ENCODE peak calls at places on chromosomes 2 and 18, in five cellular contexts. One of them, this sample, is unnamed.

GRCh38 chr18:55486936-55487335 is 101.1 kb downstream of the TCF4 start:
- DNase-seq in ecto neural progenitor cell: no peak
- DNase-seq in Ammon's horn: no peak
- DNase-seq in left lobe of liver: no peak
- DNase-seq in activated CD8-positive, alpha-beta memory T cell treated with anti-CD3 and anti-CD28 coated beads for 24 hours: no peak
- DNase-seq in this sample: no peak

GRCh38 chr2:176637497-176638166 is 368.4 kb downstream of the MTX2 start:
- DNase-seq in ecto neural progenitor cell: peak
- DNase-seq in Ammon's horn: no peak
- DNase-seq in left lobe of liver: peak
- DNase-seq in activated CD8-positive, alpha-beta memory T cell treated with anti-CD3 and anti-CD28 coated beads for 24 hours: peak
- DNase-seq in this sample: no peak

GRCh38 chr2:217978536-217979150 is 24.2 kb downstream of the TNS1 start:
- DNase-seq in ecto neural progenitor cell: peak
- DNase-seq in Ammon's horn: no peak
- DNase-seq in left lobe of liver: no peak
- DNase-seq in activated CD8-positive, alpha-beta memory T cell treated with anti-CD3 and anti-CD28 coated beads for 24 hours: no peak
- DNase-seq in this sample: no peak

GRCh38 chr2:204796581-204796980 is 251.3 kb downstream of the PARD3B start:
- DNase-seq in ecto neural progenitor cell: no peak
- DNase-seq in Ammon's horn: no peak
- DNase-seq in left lobe of liver: no peak
- DNase-seq in activated CD8-positive, alpha-beta memory T cell treated with anti-CD3 and anti-CD28 coated beads for 24 hours: no peak
- DNase-seq in this sample: no peak

GRCh38 chr18:46042571-46043123 is 29.4 kb downstream of the PSTPIP2 start:
- DNase-seq in ecto neural progenitor cell: no peak
- DNase-seq in Ammon's horn: no peak
- DNase-seq in left lobe of liver: no peak
- DNase-seq in activated CD8-positive, alpha-beta memory T cell treated with anti-CD3 and anti-CD28 coated beads for 24 hours: peak
- DNase-seq in this sample: no peak

GRCh38 chr2:65974067-65974723 is 460.7 kb upstream of the MEIS1 start:
- DNase-seq in ecto neural progenitor cell: no peak
- DNase-seq in Ammon's horn: no peak
- DNase-seq in left lobe of liver: no peak
- DNase-seq in activated CD8-positive, alpha-beta memory T cell treated with anti-CD3 and anti-CD28 coated beads for 24 hours: no peak
- DNase-seq in this sample: no peak

GRCh38 chr2:118852605-118853128 is 5.2 kb upstream of the EN1 start:
- DNase-seq in ecto neural progenitor cell: peak
- DNase-seq in Ammon's horn: no peak
- DNase-seq in left lobe of liver: no peak
- DNase-seq in activated CD8-positive, alpha-beta memory T cell treated with anti-CD3 and anti-CD28 coated beads for 24 hours: no peak
- DNase-seq in this sample: no peak

GRCh38 chr2:41698787-41699422 is 348.9 kb upstream of the PKDCC start:
- DNase-seq in ecto neural progenitor cell: peak
- DNase-seq in Ammon's horn: peak
- DNase-seq in left lobe of liver: no peak
- DNase-seq in activated CD8-positive, alpha-beta memory T cell treated with anti-CD3 and anti-CD28 coated beads for 24 hours: peak
- DNase-seq in this sample: no peak

GRCh38 chr18:44580159-44580558 is 100.5 kb upstream of the SETBP1 start:
- DNase-seq in ecto neural progenitor cell: no peak
- DNase-seq in Ammon's horn: no peak
- DNase-seq in left lobe of liver: no peak
- DNase-seq in activated CD8-positive, alpha-beta memory T cell treated with anti-CD3 and anti-CD28 coated beads for 24 hours: no peak
- DNase-seq in this sample: no peak

GRCh38 chr2:82996217-82996616 is 1462.9 kb downstream of the SUCLG1 start:
- DNase-seq in ecto neural progenitor cell: no peak
- DNase-seq in Ammon's horn: no peak
- DNase-seq in left lobe of liver: no peak
- DNase-seq in activated CD8-positive, alpha-beta memory T cell treated with anti-CD3 and anti-CD28 coated beads for 24 hours: no peak
- DNase-seq in this sample: no peak

GRCh38 chr2:52613064-52613463 is 1154.5 kb upstream of the CHAC2 start:
- DNase-seq in ecto neural progenitor cell: no peak
- DNase-seq in Ammon's horn: no peak
- DNase-seq in left lobe of liver: no peak
- DNase-seq in activated CD8-positive, alpha-beta memory T cell treated with anti-CD3 and anti-CD28 coated beads for 24 hours: no peak
- DNase-seq in this sample: no peak

GRCh38 chr2:223026357-223027110 is 25.5 kb upstream of the KCNE4 start:
- DNase-seq in ecto neural progenitor cell: no peak
- DNase-seq in Ammon's horn: no peak
- DNase-seq in left lobe of liver: no peak
- DNase-seq in activated CD8-positive, alpha-beta memory T cell treated with anti-CD3 and anti-CD28 coated beads for 24 hours: no peak
- DNase-seq in this sample: peak

GRCh38 chr2:24972315-24972958 is 682 bp upstream of the DNAJC27 start:
- DNase-seq in ecto neural progenitor cell: peak
- DNase-seq in Ammon's horn: peak
- DNase-seq in left lobe of liver: peak
- DNase-seq in activated CD8-positive, alpha-beta memory T cell treated with anti-CD3 and anti-CD28 coated beads for 24 hours: peak
- DNase-seq in this sample: no peak

GRCh38 chr18:34212511-34212910 is 12.2 kb downstream of the NOL4 start:
- DNase-seq in ecto neural progenitor cell: no peak
- DNase-seq in Ammon's horn: no peak
- DNase-seq in left lobe of liver: no peak
- DNase-seq in activated CD8-positive, alpha-beta memory T cell treated with anti-CD3 and anti-CD28 coated beads for 24 hours: no peak
- DNase-seq in this sample: no peak

GRCh38 chr2:46364797-46365457 is 67.7 kb downstream of the EPAS1 start:
- DNase-seq in ecto neural progenitor cell: no peak
- DNase-seq in Ammon's horn: peak
- DNase-seq in left lobe of liver: no peak
- DNase-seq in activated CD8-positive, alpha-beta memory T cell treated with anti-CD3 and anti-CD28 coated beads for 24 hours: no peak
- DNase-seq in this sample: no peak

GRCh38 chr18:45957100-45957499 is 10.0 kb downstream of the EPG5 start:
- DNase-seq in ecto neural progenitor cell: no peak
- DNase-seq in Ammon's horn: no peak
- DNase-seq in left lobe of liver: no peak
- DNase-seq in activated CD8-positive, alpha-beta memory T cell treated with anti-CD3 and anti-CD28 coated beads for 24 hours: no peak
- DNase-seq in this sample: no peak

GRCh38 chr2:176140520-176141317 is 10.6 kb upstream of the HOXD4 start:
- DNase-seq in ecto neural progenitor cell: peak
- DNase-seq in Ammon's horn: peak
- DNase-seq in left lobe of liver: peak
- DNase-seq in activated CD8-positive, alpha-beta memory T cell treated with anti-CD3 and anti-CD28 coated beads for 24 hours: peak
- DNase-seq in this sample: no peak

GRCh38 chr2:43944915-43945314 is 50.9 kb downstream of the LRPPRC start:
- DNase-seq in ecto neural progenitor cell: no peak
- DNase-seq in Ammon's horn: no peak
- DNase-seq in left lobe of liver: no peak
- DNase-seq in activated CD8-positive, alpha-beta memory T cell treated with anti-CD3 and anti-CD28 coated beads for 24 hours: no peak
- DNase-seq in this sample: no peak

GRCh38 chr2:38546585-38546984 is 56.1 kb downstream of the HNRNPLL start:
- DNase-seq in ecto neural progenitor cell: no peak
- DNase-seq in Ammon's horn: no peak
- DNase-seq in left lobe of liver: no peak
- DNase-seq in activated CD8-positive, alpha-beta memory T cell treated with anti-CD3 and anti-CD28 coated beads for 24 hours: no peak
- DNase-seq in this sample: no peak

GRCh38 chr18:37985126-37985525 is 419.5 kb upstream of the CELF4 start:
- DNase-seq in ecto neural progenitor cell: peak
- DNase-seq in Ammon's horn: no peak
- DNase-seq in left lobe of liver: no peak
- DNase-seq in activated CD8-positive, alpha-beta memory T cell treated with anti-CD3 and anti-CD28 coated beads for 24 hours: no peak
- DNase-seq in this sample: no peak

GRCh38 chr2:46703588-46703987 is 212.0 kb downstream of the MCFD2 start:
- DNase-seq in ecto neural progenitor cell: no peak
- DNase-seq in Ammon's horn: no peak
- DNase-seq in left lobe of liver: no peak
- DNase-seq in activated CD8-positive, alpha-beta memory T cell treated with anti-CD3 and anti-CD28 coated beads for 24 hours: no peak
- DNase-seq in this sample: no peak

GRCh38 chr2:70133521-70134348 is 46.5 kb downstream of the PCBP1 start:
- DNase-seq in ecto neural progenitor cell: no peak
- DNase-seq in Ammon's horn: no peak
- DNase-seq in left lobe of liver: no peak
- DNase-seq in activated CD8-positive, alpha-beta memory T cell treated with anti-CD3 and anti-CD28 coated beads for 24 hours: no peak
- DNase-seq in this sample: no peak

GRCh38 chr2:131034122-131035051 is 58.9 kb downstream of the FAM168B start:
- DNase-seq in ecto neural progenitor cell: peak
- DNase-seq in Ammon's horn: peak
- DNase-seq in left lobe of liver: no peak
- DNase-seq in activated CD8-positive, alpha-beta memory T cell treated with anti-CD3 and anti-CD28 coated beads for 24 hours: peak
- DNase-seq in this sample: no peak

GRCh38 chr2:47898089-47898731 is 8.1 kb downstream of the FBXO11 start:
- DNase-seq in ecto neural progenitor cell: no peak
- DNase-seq in Ammon's horn: no peak
- DNase-seq in left lobe of liver: no peak
- DNase-seq in activated CD8-positive, alpha-beta memory T cell treated with anti-CD3 and anti-CD28 coated beads for 24 hours: no peak
- DNase-seq in this sample: no peak

GRCh38 chr2:197130318-197130717 is 180.3 kb downstream of the ANKRD44 start:
- DNase-seq in ecto neural progenitor cell: no peak
- DNase-seq in Ammon's horn: no peak
- DNase-seq in left lobe of liver: no peak
- DNase-seq in activated CD8-positive, alpha-beta memory T cell treated with anti-CD3 and anti-CD28 coated beads for 24 hours: no peak
- DNase-seq in this sample: no peak

GRCh38 chr18:32081881-32082280 is 9.8 kb upstream of the RNF138 start:
- DNase-seq in ecto neural progenitor cell: no peak
- DNase-seq in Ammon's horn: no peak
- DNase-seq in left lobe of liver: no peak
- DNase-seq in activated CD8-positive, alpha-beta memory T cell treated with anti-CD3 and anti-CD28 coated beads for 24 hours: no peak
- DNase-seq in this sample: no peak

GRCh38 chr2:69683170-69683971 is 39.8 kb upstream of the AAK1 start:
- DNase-seq in ecto neural progenitor cell: no peak
- DNase-seq in Ammon's horn: peak
- DNase-seq in left lobe of liver: no peak
- DNase-seq in activated CD8-positive, alpha-beta memory T cell treated with anti-CD3 and anti-CD28 coated beads for 24 hours: no peak
- DNase-seq in this sample: no peak

GRCh38 chr18:42576141-42576540 is 539.3 kb downstream of the RIT2 start:
- DNase-seq in ecto neural progenitor cell: no peak
- DNase-seq in Ammon's horn: no peak
- DNase-seq in left lobe of liver: no peak
- DNase-seq in activated CD8-positive, alpha-beta memory T cell treated with anti-CD3 and anti-CD28 coated beads for 24 hours: no peak
- DNase-seq in this sample: no peak

GRCh38 chr2:84388921-84389490 is 70.1 kb downstream of the SUCLG1 start:
- DNase-seq in ecto neural progenitor cell: no peak
- DNase-seq in Ammon's horn: no peak
- DNase-seq in left lobe of liver: no peak
- DNase-seq in activated CD8-positive, alpha-beta memory T cell treated with anti-CD3 and anti-CD28 coated beads for 24 hours: no peak
- DNase-seq in this sample: no peak

GRCh38 chr2:111045771-111046444 is 74.8 kb upstream of the BCL2L11 start:
- DNase-seq in ecto neural progenitor cell: peak
- DNase-seq in Ammon's horn: no peak
- DNase-seq in left lobe of liver: no peak
- DNase-seq in activated CD8-positive, alpha-beta memory T cell treated with anti-CD3 and anti-CD28 coated beads for 24 hours: peak
- DNase-seq in this sample: peak

GRCh38 chr2:220664272-220665107 is 907.6 kb downstream of the EPHA4 start:
- DNase-seq in ecto neural progenitor cell: no peak
- DNase-seq in Ammon's horn: no peak
- DNase-seq in left lobe of liver: no peak
- DNase-seq in activated CD8-positive, alpha-beta memory T cell treated with anti-CD3 and anti-CD28 coated beads for 24 hours: no peak
- DNase-seq in this sample: no peak

GRCh38 chr18:76822510-76823165 is at the start of gene ZNF236:
- DNase-seq in ecto neural progenitor cell: peak
- DNase-seq in Ammon's horn: peak
- DNase-seq in left lobe of liver: peak
- DNase-seq in activated CD8-positive, alpha-beta memory T cell treated with anti-CD3 and anti-CD28 coated beads for 24 hours: peak
- DNase-seq in this sample: no peak

GRCh38 chr18:32469691-32470131 is 971 bp downstream of the GAREM1 start:
- DNase-seq in ecto neural progenitor cell: no peak
- DNase-seq in Ammon's horn: no peak
- DNase-seq in left lobe of liver: no peak
- DNase-seq in activated CD8-positive, alpha-beta memory T cell treated with anti-CD3 and anti-CD28 coated beads for 24 hours: no peak
- DNase-seq in this sample: no peak

GRCh38 chr2:481388-481787 is 193.5 kb upstream of the ALKAL2 start:
- DNase-seq in ecto neural progenitor cell: peak
- DNase-seq in Ammon's horn: no peak
- DNase-seq in left lobe of liver: no peak
- DNase-seq in activated CD8-positive, alpha-beta memory T cell treated with anti-CD3 and anti-CD28 coated beads for 24 hours: no peak
- DNase-seq in this sample: no peak

This sample was measured in vagina.